ENCODE peak calls at places on chromosomes 13 and 19, in seven cellular contexts. Q is HT1080; T is NCI-H187 treated with DMSO at 0.1 percent for 48 hours; N is T-helper 1 cell; S is activated T-helper 9 cell treated with anti-CD3 and anti-CD28 coated beads, Interleukin-2, amount 50 U/mL, for 16 hours; G is activated T-cell treated with anti-CD3 and anti-CD28 coated beads for 4 hours; M is naive B cell. Z is an unnamed sample.

GRCh38 chr19:33274663-33275558 is 27.4 kb downstream of the CEBPA start:
- DNase-seq in Q (no peak), T (no peak), N (no peak), S (no peak), G (no peak), M (no peak), Z (no peak)

GRCh38 chr13:47420568-47420967 is 523.7 kb upstream of the HTR2A start:
- DNase-seq in Q (peak; percentile 56), T (no peak), N (no peak), S (no peak), G (no peak), M (no peak), Z (no peak)

GRCh38 chr13:31722684-31723083 is 16.6 kb upstream of the RXFP2 start:
- DNase-seq in Q (no peak), T (no peak), N (no peak), S (no peak), G (no peak), M (no peak), Z (no peak)

GRCh38 chr13:75855847-75856246 is 219.7 kb downstream of the LMO7 start:
- DNase-seq in Q (no peak), T (no peak), N (no peak), S (no peak), G (no peak), M (no peak), Z (no peak)

GRCh38 chr19:53945441-53945840 is 17.3 kb upstream of the CACNG8 start:
- DNase-seq in Q (peak; percentile 47), T (no peak), N (no peak), S (no peak), G (no peak), M (no peak), Z (no peak)

GRCh38 chr13:63396746-63397145 is 1981.1 kb upstream of the PCDH20 start:
- DNase-seq in Q (no peak), T (no peak), N (no peak), S (no peak), G (no peak), M (no peak), Z (no peak)

GRCh38 chr19:28150129-28150528 is 1062.8 kb downstream of the UQCRFS1 start:
- DNase-seq in Q (no peak), T (no peak), N (no peak), S (no peak), G (no peak), M (no peak), Z (no peak)

GRCh38 chr19:12788682-12789097 is 2.6 kb upstream of the JUNB start:
- DNase-seq in Q (no peak), T (no peak), N (peak; percentile 57), S (peak; percentile 51), G (no peak), M (peak; percentile 85), Z (no peak)

GRCh38 chr19:2282062-2282861 is at the start of gene PEAK3:
- DNase-seq in Q (peak; percentile 63), T (no peak), N (no peak), S (no peak), G (no peak), M (peak; percentile 66), Z (peak; percentile 68)

GRCh38 chr13:37486171-37486661 is 112.4 kb downstream of the POSTN start:
- DNase-seq in Q (no peak), T (no peak), N (no peak), S (no peak), G (no peak), M (no peak), Z (no peak)

GRCh38 chr13:66996503-66996902 is 233.6 kb downstream of the PCDH9 start:
- DNase-seq in Q (no peak), T (no peak), N (no peak), S (no peak), G (no peak), M (no peak), Z (no peak)

GRCh38 chr19:18049390-18049789 is 37.3 kb downstream of the IL12RB1 start:
- DNase-seq in Q (no peak), T (no peak), N (no peak), S (no peak), G (no peak), M (no peak), Z (no peak)

GRCh38 chr13:113371061-113371460 is 7.1 kb upstream of the GRTP1 start:
- DNase-seq in Q (no peak), T (no peak), N (no peak), S (no peak), G (no peak), M (no peak), Z (no peak)

GRCh38 chr13:80118099-80118498 is 222.8 kb downstream of the SPRY2 start:
- DNase-seq in Q (no peak), T (no peak), N (no peak), S (no peak), G (no peak), M (no peak), Z (no peak)

GRCh38 chr19:6802336-6803035 is 30.0 kb downstream of the VAV1 start:
- DNase-seq in Q (peak; percentile 65), T (no peak), N (peak; percentile 50), S (peak; percentile 64), G (peak; percentile 58), M (peak; percentile 65), Z (peak; percentile 76)

GRCh38 chr19:11418518-11419506 is at the start of gene RGL3:
- DNase-seq in Q (no peak), T (no peak), N (no peak), S (no peak), G (no peak), M (peak; percentile 52), Z (no peak)

GRCh38 chr19:10420444-10421239 is at the start of gene PDE4A:
- DNase-seq in Q (peak; percentile 47), T (no peak), N (peak; percentile 52), S (no peak), G (peak; percentile 45), M (peak; percentile 66), Z (peak; percentile 61)

GRCh38 chr19:40519352-40520322 is 52.8 kb downstream of the SPTBN4 start:
- DNase-seq in Q (no peak), T (no peak), N (no peak), S (no peak), G (no peak), M (no peak), Z (no peak)

GRCh38 chr13:45393941-45394570 is 24.1 kb downstream of the SLC25A30 start:
- DNase-seq in Q (peak; percentile 37), T (no peak), N (no peak), S (no peak), G (no peak), M (peak; percentile 22), Z (no peak)

GRCh38 chr13:44822291-44822690 is 167.0 kb downstream of the NUFIP1 start:
- DNase-seq in Q (no peak), T (no peak), N (no peak), S (no peak), G (no peak), M (no peak), Z (no peak)

GRCh38 chr13:40664100-40665060 is 2.1 kb downstream of the FOXO1 start:
- DNase-seq in Q (peak; percentile 6), T (no peak), N (peak; percentile 67), S (peak; percentile 67), G (peak; percentile 55), M (peak; percentile 67), Z (peak; percentile 67)

GRCh38 chr19:32238076-32238475 is 107.3 kb upstream of the ZNF507 start:
- DNase-seq in Q (no peak), T (no peak), N (no peak), S (no peak), G (no peak), M (no peak), Z (no peak)

GRCh38 chr13:73411067-73411809 is 352.4 kb downstream of the KLF5 start:
- DNase-seq in Q (peak; percentile 45), T (no peak), N (no peak), S (no peak), G (no peak), M (no peak), Z (no peak)

GRCh38 chr13:40137400-40137799 is 481.9 kb downstream of the COG6 start:
- DNase-seq in Q (no peak), T (no peak), N (no peak), S (no peak), G (no peak), M (no peak), Z (no peak)

GRCh38 chr19:13902993-13903555 is 2.8 kb downstream of the BRME1 start:
- DNase-seq in Q (peak; percentile 48), T (no peak), N (no peak), S (no peak), G (no peak), M (no peak), Z (no peak)

GRCh38 chr13:102484329-102484728 is 82.5 kb upstream of the FGF14 start:
- DNase-seq in Q (peak; percentile 20), T (no peak), N (no peak), S (no peak), G (no peak), M (no peak), Z (no peak)

GRCh38 chr13:99855516-99855915 is 116.1 kb downstream of the ZIC5 start:
- DNase-seq in Q (no peak), T (no peak), N (no peak), S (no peak), G (no peak), M (no peak), Z (no peak)

Z was measured in CD8-positive, alpha-beta memory T cell.